ENCODE peak calls at places on chromosomes 7 and 10, in nine cellular contexts. One of them, this sample, is unnamed.

GRCh38 chr7:99560834-99561734 is 2.6 kb downstream of the ZNF655 start:
- DNase-seq in hepatocyte: no peak
- DNase-seq in CD8-positive, alpha-beta T cell: no peak
- DNase-seq in left lung: no peak
- DNase-seq in astrocyte: no peak
- DNase-seq in GM12865: no peak
- DNase-seq in thoracic aorta: no peak
- DNase-seq in brain microvascular endothelial cell: no peak
- DNase-seq in fibroblast of the aortic adventitia: no peak
- DNase-seq in this sample: no peak

GRCh38 chr7:20442951-20443350 is 112.3 kb downstream of the ITGB8 start:
- DNase-seq in hepatocyte: no peak
- DNase-seq in CD8-positive, alpha-beta T cell: no peak
- DNase-seq in left lung: no peak
- DNase-seq in astrocyte: no peak
- DNase-seq in GM12865: no peak
- DNase-seq in thoracic aorta: no peak
- DNase-seq in brain microvascular endothelial cell: no peak
- DNase-seq in fibroblast of the aortic adventitia: no peak
- DNase-seq in this sample: no peak

GRCh38 chr10:99232357-99232999 is 3.2 kb downstream of the HPSE2 start:
- DNase-seq in hepatocyte: peak; percentile 36
- DNase-seq in CD8-positive, alpha-beta T cell: no peak
- DNase-seq in left lung: no peak
- DNase-seq in astrocyte: no peak
- DNase-seq in GM12865: peak; percentile 16
- DNase-seq in thoracic aorta: no peak
- DNase-seq in brain microvascular endothelial cell: no peak
- DNase-seq in fibroblast of the aortic adventitia: no peak
- DNase-seq in this sample: no peak

GRCh38 chr10:125936331-125936730 is 40.0 kb downstream of the FANK1 start:
- DNase-seq in hepatocyte: no peak
- DNase-seq in CD8-positive, alpha-beta T cell: no peak
- DNase-seq in left lung: no peak
- DNase-seq in astrocyte: peak; percentile 61
- DNase-seq in GM12865: no peak
- DNase-seq in thoracic aorta: no peak
- DNase-seq in brain microvascular endothelial cell: no peak
- DNase-seq in fibroblast of the aortic adventitia: peak; percentile 28
- DNase-seq in this sample: no peak

GRCh38 chr7:127770870-127771269 is 118.9 kb downstream of the SND1 start:
- DNase-seq in hepatocyte: no peak
- DNase-seq in CD8-positive, alpha-beta T cell: no peak
- DNase-seq in left lung: no peak
- DNase-seq in astrocyte: peak; percentile 84
- DNase-seq in GM12865: no peak
- DNase-seq in thoracic aorta: no peak
- DNase-seq in brain microvascular endothelial cell: peak; percentile 50
- DNase-seq in fibroblast of the aortic adventitia: peak; percentile 89
- DNase-seq in this sample: peak; percentile 35

GRCh38 chr7:20491286-20491685 is 124.2 kb upstream of the ABCB5 start:
- DNase-seq in hepatocyte: no peak
- DNase-seq in CD8-positive, alpha-beta T cell: no peak
- DNase-seq in left lung: no peak
- DNase-seq in astrocyte: no peak
- DNase-seq in GM12865: no peak
- DNase-seq in thoracic aorta: no peak
- DNase-seq in brain microvascular endothelial cell: no peak
- DNase-seq in fibroblast of the aortic adventitia: peak; percentile 12
- DNase-seq in this sample: no peak

GRCh38 chr7:42407311-42407710 is 170.3 kb upstream of the GLI3 start:
- DNase-seq in hepatocyte: no peak
- DNase-seq in CD8-positive, alpha-beta T cell: no peak
- DNase-seq in left lung: no peak
- DNase-seq in astrocyte: no peak
- DNase-seq in GM12865: no peak
- DNase-seq in thoracic aorta: no peak
- DNase-seq in brain microvascular endothelial cell: no peak
- DNase-seq in fibroblast of the aortic adventitia: no peak
- DNase-seq in this sample: no peak

GRCh38 chr10:110144526-110144925 is 62.9 kb upstream of the MXI1 start:
- DNase-seq in hepatocyte: no peak
- DNase-seq in CD8-positive, alpha-beta T cell: no peak
- DNase-seq in left lung: no peak
- DNase-seq in astrocyte: no peak
- DNase-seq in GM12865: no peak
- DNase-seq in thoracic aorta: no peak
- DNase-seq in brain microvascular endothelial cell: no peak
- DNase-seq in fibroblast of the aortic adventitia: no peak
- DNase-seq in this sample: no peak

GRCh38 chr7:30179016-30179436 is 44.2 kb downstream of the MTURN start:
- DNase-seq in hepatocyte: no peak
- DNase-seq in CD8-positive, alpha-beta T cell: no peak
- DNase-seq in left lung: no peak
- DNase-seq in astrocyte: no peak
- DNase-seq in GM12865: peak; percentile 73
- DNase-seq in thoracic aorta: no peak
- DNase-seq in brain microvascular endothelial cell: no peak
- DNase-seq in fibroblast of the aortic adventitia: no peak
- DNase-seq in this sample: no peak

GRCh38 chr7:105429746-105430612 is 41.3 kb upstream of the SRPK2 start:
- DNase-seq in hepatocyte: peak; percentile 48
- DNase-seq in CD8-positive, alpha-beta T cell: peak; percentile 53
- DNase-seq in left lung: no peak
- DNase-seq in astrocyte: peak; percentile 14
- DNase-seq in GM12865: peak; percentile 75
- DNase-seq in thoracic aorta: no peak
- DNase-seq in brain microvascular endothelial cell: peak; percentile 52
- DNase-seq in fibroblast of the aortic adventitia: peak; percentile 61
- DNase-seq in this sample: peak; percentile 69

GRCh38 chr10:120465138-120465537 is 8.1 kb downstream of the PLPP4 start:
- DNase-seq in hepatocyte: no peak
- DNase-seq in CD8-positive, alpha-beta T cell: no peak
- DNase-seq in left lung: no peak
- DNase-seq in astrocyte: no peak
- DNase-seq in GM12865: no peak
- DNase-seq in thoracic aorta: no peak
- DNase-seq in brain microvascular endothelial cell: no peak
- DNase-seq in fibroblast of the aortic adventitia: no peak
- DNase-seq in this sample: no peak

GRCh38 chr7:70571986-70572385 is 560.0 kb upstream of the GALNT17 start:
- DNase-seq in hepatocyte: no peak
- DNase-seq in CD8-positive, alpha-beta T cell: no peak
- DNase-seq in left lung: no peak
- DNase-seq in astrocyte: no peak
- DNase-seq in GM12865: no peak
- DNase-seq in thoracic aorta: no peak
- DNase-seq in brain microvascular endothelial cell: no peak
- DNase-seq in fibroblast of the aortic adventitia: no peak
- DNase-seq in this sample: no peak

DNA sequence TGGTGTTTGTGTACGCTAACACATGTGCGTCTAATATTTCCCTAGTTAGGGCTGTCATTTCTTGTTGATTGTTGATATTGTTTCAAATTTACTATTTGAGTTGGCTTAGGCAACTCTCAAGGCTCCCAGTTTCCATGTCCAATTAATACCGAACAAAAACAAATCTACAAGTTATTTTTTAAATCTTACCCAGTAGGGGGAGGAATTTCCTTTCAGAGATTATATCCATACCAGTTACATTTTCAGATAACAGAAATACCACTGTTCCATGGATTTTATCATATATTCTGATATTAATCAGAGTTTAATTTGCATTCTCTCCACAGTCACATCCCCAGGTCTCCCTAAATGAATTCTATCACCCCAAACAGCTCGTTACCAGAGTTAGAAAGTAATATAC is 7.2 kb upstream of the AKR1B10 start:
- DNase-seq in hepatocyte: no peak
- DNase-seq in CD8-positive, alpha-beta T cell: no peak
- DNase-seq in left lung: no peak
- DNase-seq in astrocyte: no peak
- DNase-seq in GM12865: no peak
- DNase-seq in thoracic aorta: no peak
- DNase-seq in brain microvascular endothelial cell: no peak
- DNase-seq in fibroblast of the aortic adventitia: peak; percentile 62
- DNase-seq in this sample: peak; percentile 28
- TF ChIP-seq CTCF in hepatocyte: peak; percentile 40
- TF ChIP-seq CTCF in CD8-positive, alpha-beta T cell: no peak
- TF ChIP-seq CTCF in left lung: no peak
- TF ChIP-seq CTCF in astrocyte: no peak
- TF ChIP-seq CTCF in GM12865: no peak
- TF ChIP-seq CTCF in thoracic aorta: no peak
- TF ChIP-seq CTCF in brain microvascular endothelial cell: no peak
- TF ChIP-seq CTCF in fibroblast of the aortic adventitia: peak; percentile 38
- TF ChIP-seq CTCF in this sample: no peak

DNA sequence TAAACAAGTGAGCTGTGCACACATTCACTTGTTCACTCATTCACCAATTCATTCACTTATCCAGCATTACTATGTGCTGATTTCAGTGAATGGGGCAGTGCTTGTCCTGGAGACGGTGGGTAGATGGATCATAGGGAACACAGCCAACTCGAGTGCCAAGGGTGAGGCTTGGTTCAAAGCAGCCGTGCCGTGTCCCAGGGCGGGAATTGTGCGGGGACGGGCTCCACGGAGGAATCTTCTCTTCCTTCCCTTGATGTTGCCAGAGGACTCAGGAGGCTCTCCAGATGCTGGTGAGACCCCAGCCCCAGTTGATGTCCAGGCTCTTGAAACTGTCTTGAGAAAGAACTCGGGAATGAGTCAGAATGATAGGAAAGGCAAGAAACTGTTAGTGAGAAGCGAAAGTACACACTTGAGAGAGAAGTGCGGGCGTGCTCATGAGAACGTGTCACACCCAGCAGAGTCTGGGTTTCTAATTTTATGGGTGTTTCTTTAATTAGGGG is 3.0 kb downstream of the SH2D4B start:
- DNase-seq in hepatocyte: no peak
- DNase-seq in CD8-positive, alpha-beta T cell: no peak
- DNase-seq in left lung: no peak
- DNase-seq in astrocyte: no peak
- DNase-seq in GM12865: peak; percentile 76
- DNase-seq in thoracic aorta: no peak
- DNase-seq in brain microvascular endothelial cell: no peak
- DNase-seq in fibroblast of the aortic adventitia: no peak
- DNase-seq in this sample: no peak
- H3K4me3 ChIP-seq in hepatocyte: no peak overlapping the region
- H3K4me3 ChIP-seq in CD8-positive, alpha-beta T cell: no peak overlapping the region
- H3K4me3 ChIP-seq in left lung: no peak overlapping the region
- H3K4me3 ChIP-seq in astrocyte: no peak overlapping the region
- H3K4me3 ChIP-seq in GM12865: peak overlapping the region; percentile 35
- H3K4me3 ChIP-seq in thoracic aorta: no peak overlapping the region
- H3K4me3 ChIP-seq in brain microvascular endothelial cell: no peak overlapping the region
- H3K4me3 ChIP-seq in fibroblast of the aortic adventitia: no peak overlapping the region
- H3K4me3 ChIP-seq in this sample: no peak overlapping the region

DNA sequence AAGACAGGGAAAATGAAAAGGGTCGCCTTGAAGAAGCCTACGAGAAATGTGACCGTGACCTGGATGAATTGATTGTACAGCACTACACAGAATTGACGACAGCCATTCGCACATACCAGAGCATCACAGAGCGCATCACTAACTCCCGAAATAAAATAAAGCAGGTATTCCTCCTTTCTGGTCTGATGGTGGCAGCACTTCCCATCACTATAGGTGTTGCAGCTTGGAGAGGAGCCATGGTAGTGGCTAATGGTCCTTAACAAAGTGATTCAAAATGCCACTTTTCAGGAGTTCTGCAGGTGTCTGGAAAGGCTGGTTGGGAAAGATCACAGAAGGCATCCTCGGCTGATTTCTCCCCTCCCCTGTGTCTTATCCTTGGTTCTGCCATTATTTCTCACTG is 22.1 kb downstream of the EXOC4 start:
- DNase-seq in hepatocyte: no peak
- DNase-seq in CD8-positive, alpha-beta T cell: no peak
- DNase-seq in left lung: no peak
- DNase-seq in astrocyte: no peak
- DNase-seq in GM12865: no peak
- DNase-seq in thoracic aorta: no peak
- DNase-seq in brain microvascular endothelial cell: no peak
- DNase-seq in fibroblast of the aortic adventitia: no peak
- DNase-seq in this sample: no peak
- TF ChIP-seq CTCF in hepatocyte: no peak
- TF ChIP-seq CTCF in CD8-positive, alpha-beta T cell: no peak
- TF ChIP-seq CTCF in left lung: no peak
- TF ChIP-seq CTCF in astrocyte: no peak
- TF ChIP-seq CTCF in GM12865: no peak
- TF ChIP-seq CTCF in thoracic aorta: no peak
- TF ChIP-seq CTCF in brain microvascular endothelial cell: peak; percentile 16
- TF ChIP-seq CTCF in fibroblast of the aortic adventitia: no peak
- TF ChIP-seq CTCF in this sample: no peak

DNA sequence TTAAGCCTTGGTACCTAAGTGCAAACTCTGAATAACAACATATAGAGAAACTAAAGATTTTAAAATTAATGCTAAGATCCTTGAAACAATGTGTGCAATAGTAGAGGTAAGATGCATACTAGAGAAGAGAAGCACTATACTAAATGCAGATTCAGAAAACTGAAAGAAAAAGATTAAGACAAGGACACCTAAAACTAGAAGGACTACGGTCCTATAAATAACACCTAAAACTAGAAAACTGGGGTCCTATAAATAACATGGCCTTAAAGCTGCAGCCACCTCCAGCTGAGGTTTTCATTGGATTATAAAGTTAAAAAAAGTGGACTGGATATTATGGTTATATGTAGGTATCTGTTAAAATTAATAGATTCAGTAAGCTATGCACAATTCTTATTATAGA is 320.9 kb downstream of the IPMK start:
- DNase-seq in hepatocyte: no peak
- DNase-seq in CD8-positive, alpha-beta T cell: no peak
- DNase-seq in left lung: no peak
- DNase-seq in astrocyte: no peak
- DNase-seq in GM12865: no peak
- DNase-seq in thoracic aorta: no peak
- DNase-seq in brain microvascular endothelial cell: no peak
- DNase-seq in fibroblast of the aortic adventitia: no peak
- DNase-seq in this sample: no peak
- H3K4me3 ChIP-seq in hepatocyte: no peak overlapping the region
- H3K4me3 ChIP-seq in CD8-positive, alpha-beta T cell: no peak overlapping the region
- H3K4me3 ChIP-seq in left lung: no peak overlapping the region
- H3K4me3 ChIP-seq in astrocyte: no peak overlapping the region
- H3K4me3 ChIP-seq in GM12865: no peak overlapping the region
- H3K4me3 ChIP-seq in thoracic aorta: no peak overlapping the region
- H3K4me3 ChIP-seq in brain microvascular endothelial cell: no peak overlapping the region
- H3K4me3 ChIP-seq in fibroblast of the aortic adventitia: no peak overlapping the region
- H3K4me3 ChIP-seq in this sample: no peak overlapping the region

DNA sequence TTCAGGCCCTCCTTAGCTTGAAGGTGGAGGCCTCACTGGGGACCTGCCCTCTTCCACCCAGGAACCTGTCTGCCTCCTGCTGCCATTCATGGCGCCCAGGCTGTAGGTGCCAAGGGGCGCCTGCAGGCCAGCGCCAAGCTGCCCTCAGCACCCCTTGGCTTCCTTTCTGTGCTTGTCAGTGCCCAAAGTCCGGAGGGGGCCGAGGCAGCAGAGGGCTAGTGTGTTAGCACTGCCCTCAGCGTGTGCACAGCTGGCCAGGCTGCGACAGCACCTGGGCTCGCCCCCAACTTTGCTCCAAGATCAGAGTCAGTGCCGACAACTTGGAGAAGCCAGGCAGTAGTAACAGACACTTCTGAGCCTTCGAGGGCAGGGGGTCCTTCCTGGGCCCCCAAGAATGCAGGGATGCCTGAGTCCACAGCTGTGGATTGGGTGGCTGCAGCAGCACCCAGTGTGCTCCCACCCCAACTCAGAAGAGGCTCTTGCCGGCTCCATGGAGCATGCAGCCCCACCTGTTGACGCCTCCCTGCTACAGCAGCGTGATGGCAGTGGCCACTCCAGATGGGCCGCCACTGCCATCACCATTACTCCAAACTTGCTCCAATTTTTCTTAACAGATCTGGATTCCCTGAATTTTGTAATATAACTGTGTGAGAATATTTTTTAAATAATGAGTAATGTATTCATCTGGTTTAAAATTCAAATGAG is 41.7 kb downstream of the CACUL1 start:
- DNase-seq in hepatocyte: no peak
- DNase-seq in CD8-positive, alpha-beta T cell: no peak
- DNase-seq in left lung: no peak
- DNase-seq in astrocyte: no peak
- DNase-seq in GM12865: no peak
- DNase-seq in thoracic aorta: no peak
- DNase-seq in brain microvascular endothelial cell: no peak
- DNase-seq in fibroblast of the aortic adventitia: no peak
- DNase-seq in this sample: no peak
- TF ChIP-seq CTCF in hepatocyte: no peak
- TF ChIP-seq CTCF in CD8-positive, alpha-beta T cell: no peak
- TF ChIP-seq CTCF in left lung: no peak
- TF ChIP-seq CTCF in astrocyte: no peak
- TF ChIP-seq CTCF in GM12865: no peak
- TF ChIP-seq CTCF in thoracic aorta: no peak
- TF ChIP-seq CTCF in brain microvascular endothelial cell: peak; percentile 53
- TF ChIP-seq CTCF in fibroblast of the aortic adventitia: peak; percentile 21
- TF ChIP-seq CTCF in this sample: peak; percentile 7